ENCODE peak calls at places on chromosomes 2 and 18, in four cellular contexts. P, B, T and W are unnamed samples.
A peak's percentile ranks its signal among the peaks of the same experiment; 100 is the strongest.

GRCh38 chr2:59754336-59754735 is 799.1 kb downstream of the BCL11A start:
- DNase-seq in P (no peak), B (no peak), T (no peak), W (no peak)

GRCh38 chr2:145757503-145758290 is 1237.8 kb upstream of the ZEB2 start:
- DNase-seq in P (no peak), B (no peak), T (no peak), W (no peak)

GRCh38 chr2:53356291-53356905 is 411.2 kb upstream of the CHAC2 start:
- DNase-seq in P (no peak), B (no peak), T (no peak), W (no peak)

GRCh38 chr18:10081477-10081876 is 167.7 kb downstream of the VAPA start:
- DNase-seq in P (no peak), B (peak; percentile 44), T (no peak), W (no peak)

GRCh38 chr2:98577313-98577712 is 31.0 kb downstream of the COA5 start:
- DNase-seq in P (no peak), B (no peak), T (no peak), W (no peak)

GRCh38 chr2:212926948-212927347 is 224.5 kb downstream of the IKZF2 start:
- DNase-seq in P (no peak), B (no peak), T (no peak), W (no peak)

GRCh38 chr2:217756375-217757107 is 246.3 kb downstream of the TNS1 start:
- DNase-seq in P (peak; percentile 61), B (peak; percentile 73), T (peak; percentile 51), W (peak; percentile 63)

GRCh38 chr18:24631238-24632025 is 171.0 kb downstream of the HRH4 start:
- DNase-seq in P (no peak), B (no peak), T (no peak), W (no peak)

GRCh38 chr2:199458017-199458805 is 472 bp upstream of the SATB2 start:
- DNase-seq in P (no peak), B (peak; percentile 62), T (no peak), W (peak; percentile 44)
- TF ChIP-seq POLR2A in P (peak; percentile 51), B (no peak), T (no peak), W (no peak)

GRCh38 chr2:65276604-65277003 is 49.0 kb downstream of the ACTR2 start:
- DNase-seq in P (no peak), B (no peak), T (no peak), W (no peak)

GRCh38 chr2:65277791-65278449 is 50.3 kb downstream of the ACTR2 start:
- DNase-seq in P (no peak), B (no peak), T (no peak), W (no peak)

GRCh38 chr2:65278450-65279030 is 50.9 kb downstream of the ACTR2 start:
- DNase-seq in P (no peak), B (peak; percentile 58), T (no peak), W (no peak)

GRCh38 chr2:65275141-65275540 is 47.5 kb downstream of the ACTR2 start:
- DNase-seq in P (no peak), B (no peak), T (no peak), W (no peak)

DNA sequence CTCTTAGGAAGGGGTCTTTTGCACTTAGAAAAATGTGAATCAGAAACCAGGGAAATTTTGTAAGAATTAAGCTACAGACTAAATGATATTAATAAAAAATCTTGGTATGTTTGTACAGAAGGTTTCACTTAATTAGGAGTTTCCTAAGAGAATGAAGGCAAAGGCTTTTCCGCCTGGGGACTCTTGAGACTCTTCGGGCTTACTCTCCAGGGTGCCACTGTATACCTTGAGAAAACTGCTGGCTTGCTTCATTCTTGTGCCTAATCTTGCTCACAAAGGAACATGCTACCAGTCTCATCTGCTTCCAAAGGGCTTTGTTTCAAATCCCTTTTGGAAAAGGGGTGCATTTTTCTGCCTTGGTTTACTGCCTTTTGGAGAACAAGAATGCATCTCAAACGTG is 49.5 kb downstream of the ACTR2 start:
- DNase-seq in P (no peak), B (no peak), T (no peak), W (no peak)
- TF ChIP-seq POLR2A in P (no peak), B (no peak), T (no peak), W (no peak)

DNA sequence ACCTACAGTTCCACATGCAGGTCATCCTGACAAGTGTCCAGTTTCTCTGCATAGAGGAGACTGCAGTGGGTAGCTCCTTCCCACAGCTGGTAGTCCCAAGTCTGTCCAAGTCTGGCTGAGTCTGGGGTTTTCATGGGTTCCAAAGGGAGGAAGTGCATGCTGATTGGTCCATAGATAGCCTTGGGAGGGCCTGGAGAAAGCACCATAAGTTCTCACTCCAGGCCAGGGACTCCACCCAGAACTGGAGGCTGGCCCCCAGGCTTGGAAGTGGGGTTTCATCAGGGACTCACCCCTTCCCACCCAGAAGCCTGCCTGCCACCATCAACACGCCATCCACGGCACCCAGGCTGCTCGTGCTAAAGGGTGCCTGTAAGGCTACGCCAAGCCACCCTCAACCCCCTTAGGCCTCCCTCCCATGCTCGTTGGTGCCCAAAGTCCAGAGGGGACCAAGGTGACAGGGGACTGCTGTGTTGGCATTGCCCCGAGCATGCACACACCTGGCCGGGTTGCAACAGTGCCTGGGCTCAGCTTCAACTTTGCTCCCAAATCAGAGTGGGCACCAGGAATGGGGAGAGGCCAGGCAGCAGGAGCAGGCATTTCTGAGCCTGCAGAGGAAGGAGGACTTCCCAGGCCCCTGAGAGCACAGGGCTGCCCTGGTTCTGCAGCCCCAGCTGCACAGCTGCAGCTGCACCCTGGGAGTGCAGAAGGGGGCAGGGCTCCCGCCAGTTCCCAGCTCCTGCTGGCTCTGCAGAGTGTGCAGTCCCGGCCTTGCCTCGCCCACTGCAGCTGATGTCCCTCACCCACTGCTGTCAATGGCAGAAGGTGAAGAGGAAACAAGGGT is 116.5 kb upstream of the MAP2 start:
- DNase-seq in P (no peak), B (no peak), T (no peak), W (no peak)
- TF ChIP-seq POLR2A in P (no peak), B (no peak), T (no peak), W (no peak)

GRCh38 chr18:3452750-3453539 is 3.0 kb downstream of the TGIF1 start:
- DNase-seq in P (no peak), B (no peak), T (no peak), W (no peak)

GRCh38 chr18:3453540-3454364 is 3.8 kb downstream of the TGIF1 start:
- DNase-seq in P (no peak), B (no peak), T (peak; percentile 67), W (peak; percentile 75)

GRCh38 chr18:3451166-3451988 is 1.4 kb downstream of the TGIF1 start:
- DNase-seq in P (peak; percentile 50), B (peak; percentile 90), T (peak; percentile 94), W (peak; percentile 96)

GRCh38 chr18:3450358-3451107 is 561 bp downstream of the TGIF1 start:
- DNase-seq in P (no peak), B (peak; percentile 38), T (peak; percentile 70), W (peak; percentile 71)

DNA sequence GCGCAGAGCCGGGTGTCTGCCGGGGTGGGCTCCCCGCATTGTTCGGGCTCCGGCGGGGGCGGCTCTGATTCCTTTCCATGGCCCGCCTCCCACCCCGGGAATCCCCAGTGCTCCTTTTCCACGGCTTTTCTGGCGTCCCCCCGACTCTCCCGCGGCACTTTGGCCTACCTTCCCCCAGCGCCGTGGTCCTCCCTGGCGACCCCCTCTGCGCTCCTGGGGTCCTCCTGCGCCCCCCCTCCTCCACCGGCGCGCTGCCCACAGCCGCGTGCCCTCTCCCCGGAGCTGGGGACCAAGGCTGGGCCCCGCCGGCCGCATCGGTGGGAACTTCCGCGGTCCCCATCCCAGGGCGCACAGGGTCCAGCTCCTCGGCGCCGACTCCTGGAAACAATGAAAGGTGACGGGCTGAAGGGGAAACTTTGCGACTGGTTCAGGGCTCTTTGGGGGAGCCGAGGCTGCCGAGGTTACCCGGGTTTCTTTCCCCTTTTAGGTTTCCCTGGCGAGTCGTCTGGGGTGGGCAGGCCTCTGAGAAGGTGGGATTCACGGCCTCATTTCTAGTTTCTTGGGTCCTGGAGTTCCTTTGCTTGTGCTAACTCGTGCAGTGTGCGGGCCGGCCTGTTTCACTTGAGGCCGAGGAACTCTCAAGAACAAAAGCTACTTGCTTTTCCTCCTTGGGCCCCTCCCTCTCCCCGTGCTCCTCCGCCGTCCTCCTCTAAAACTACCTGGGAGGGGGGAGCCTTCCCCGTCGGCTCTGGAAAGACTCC is 2.2 kb downstream of the TGIF1 start:
- DNase-seq in P (no peak), B (peak; percentile 55), T (peak; percentile 47), W (peak; percentile 68)
- TF ChIP-seq POLR2A in P (no peak), B (no peak), T (peak; percentile 46), W (peak; percentile 22)

DNA sequence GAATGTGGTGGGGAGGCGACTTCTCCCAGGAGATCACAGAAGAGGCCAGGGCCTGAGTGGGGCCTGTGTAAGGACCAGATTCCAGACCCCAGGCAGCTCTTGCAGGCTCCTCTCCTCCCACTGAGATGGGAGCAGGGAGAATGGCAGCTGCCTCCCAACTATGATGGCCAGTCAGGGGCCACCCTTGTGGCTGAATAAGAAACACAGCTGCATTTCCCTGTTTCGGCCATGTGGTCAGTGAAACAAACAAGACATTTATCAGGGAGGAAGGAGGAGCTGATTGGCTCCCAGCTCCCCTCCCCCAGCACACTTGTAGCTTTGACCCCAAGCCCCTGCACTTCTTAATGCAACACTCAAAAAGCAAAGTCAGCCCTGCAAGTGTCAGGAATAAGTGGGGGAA is 143.5 kb downstream of the CELF4 start:
- DNase-seq in P (no peak), B (no peak), T (no peak), W (no peak)
- TF ChIP-seq POLR2A in P (no peak), B (no peak), T (no peak), W (no peak)